ENCODE peak calls at places on chromosomes 6 and 20, in four cellular contexts. H is activated CD8-positive, alpha-beta T cell treated with anti-CD3 and anti-CD28 coated beads for 36 hours; G is heart right ventricle; C is neural crest cell. J is an unnamed sample.

GRCh38 chr20:20664795-20665194 is 47.6 kb downstream of the RALGAPA2 start:
- DNase-seq in G (peak), H (peak), C (no peak), J (peak)

GRCh38 chr6:7052441-7052936 is 55.3 kb upstream of the RREB1 start:
- DNase-seq in G (peak), H (peak), C (peak), J (no peak)

GRCh38 chr6:161054876-161055275 is 63.3 kb downstream of the MAP3K4 start:
- DNase-seq in H (no peak), G (no peak), C (no peak), J (no peak)

GRCh38 chr20:50694379-50695143 is 3.2 kb upstream of the RIPOR3 start:
- DNase-seq in G (no peak), H (no peak), C (no peak), J (no peak)

GRCh38 chr6:122400121-122400450 is 634 bp downstream of the HSF2 start:
- DNase-seq in C (peak), G (peak), H (peak), J (no peak)

GRCh38 chr6:34301408-34301807 is 52.6 kb upstream of the SMIM29 start:
- DNase-seq in G (peak), H (no peak), C (no peak), J (peak)

GRCh38 chr6:105431226-105431625 is 28.3 kb upstream of the PREP start:
- DNase-seq in G (peak), C (peak), H (no peak), J (no peak)

GRCh38 chr20:4076671-4077070 is 61.3 kb upstream of the RNF24 start:
- DNase-seq in C (no peak), H (no peak), G (no peak), J (peak)

GRCh38 chr6:17968081-17968518 is 19.3 kb downstream of the KIF13A start:
- DNase-seq in H (no peak), G (no peak), C (no peak), J (no peak)

GRCh38 chr6:139449611-139450000 is 75.2 kb upstream of the CITED2 start:
- DNase-seq in H (no peak), G (no peak), C (no peak), J (no peak)

GRCh38 chr6:134035823-134036296 is 16.6 kb downstream of the SLC2A12 start:
- DNase-seq in C (no peak), H (peak), G (no peak), J (peak)

GRCh38 chr6:16391451-16391912 is 153.1 kb downstream of the GMPR start:
- DNase-seq in C (no peak), G (no peak), H (no peak), J (no peak)

GRCh38 chr6:85452441-85452881 is 2.6 kb downstream of the NT5E start:
- DNase-seq in H (no peak), C (no peak), G (no peak), J (no peak)

GRCh38 chr20:32062776-32063170 is 10.7 kb downstream of the HCK start:
- DNase-seq in H (peak), C (no peak), G (peak), J (no peak)

GRCh38 chr20:38270869-38271608 is 10.5 kb upstream of the KIAA1755 start:
- DNase-seq in G (peak), H (no peak), C (no peak), J (peak)

GRCh38 chr6:38673397-38674165 is 29.4 kb downstream of the GLO1 start:
- DNase-seq in H (peak), C (no peak), G (no peak), J (no peak)

GRCh38 chr6:56021943-56022342 is 146.6 kb upstream of the BMP5 start:
- DNase-seq in C (no peak), G (no peak), H (no peak), J (no peak)

GRCh38 chr6:141988954-141989705 is 143.6 kb upstream of the GJE1 start:
- DNase-seq in C (peak), G (no peak), H (peak), J (peak)

GRCh38 chr6:119319694-119320093 is 29.9 kb downstream of the MAN1A1 start:
- DNase-seq in H (no peak), C (no peak), G (no peak), J (no peak)

GRCh38 chr20:41482647-41483552 is 116.3 kb upstream of the EMILIN3 start:
- DNase-seq in H (no peak), C (no peak), G (no peak), J (peak)

GRCh38 chr20:20548527-20549266 is 163.7 kb downstream of the RALGAPA2 start:
- DNase-seq in H (no peak), G (no peak), C (no peak), J (no peak)

GRCh38 chr6:112227411-112227810 is 27.0 kb downstream of the LAMA4 start:
- DNase-seq in G (no peak), C (no peak), H (no peak), J (no peak)

GRCh38 chr6:35343092-35343834 is 905 bp downstream of the PPARD start:
- DNase-seq in G (peak), H (peak), C (no peak), J (no peak)

GRCh38 chr6:36616888-36617521 is 22.8 kb downstream of the SRSF3 start:
- DNase-seq in C (no peak), H (no peak), G (no peak), J (no peak)

GRCh38 chr20:21103582-21104465 is 2.3 kb downstream of the LINC00237 start:
- DNase-seq in C (no peak), H (peak), G (no peak), J (no peak)

GRCh38 chr6:121791396-121792315 is 356.2 kb downstream of the GJA1 start:
- DNase-seq in G (no peak), C (no peak), H (no peak), J (peak)

GRCh38 chr6:170523256-170524187 is 29.6 kb downstream of the PSMB1 start:
- DNase-seq in G (peak), C (no peak), H (peak), J (no peak)

GRCh38 chr20:50408526-50409364 is 101.4 kb upstream of the PTPN1 start:
- DNase-seq in G (no peak), C (no peak), H (no peak), J (no peak)

GRCh38 chr6:170298688-170299087 is 7.8 kb upstream of the DLL1 start:
- DNase-seq in C (no peak), H (peak), G (no peak), J (no peak)

GRCh38 chr20:58228103-58228483 is 360 bp downstream of the ANKRD60 start:
- DNase-seq in C (no peak), H (no peak), G (no peak), J (no peak)

GRCh38 chr20:58227391-58228102 is 906 bp downstream of the ANKRD60 start:
- DNase-seq in H (no peak), G (no peak), C (no peak), J (no peak)

GRCh38 chr20:58229198-58229802 is 847 bp upstream of the ANKRD60 start:
- DNase-seq in G (no peak), H (no peak), C (no peak), J (no peak)

GRCh38 chr20:58225490-58226200 is 2.8 kb downstream of the ANKRD60 start:
- DNase-seq in G (no peak), H (no peak), C (no peak), J (no peak)

GRCh38 chr20:58228484-58229197 is at the start of gene ANKRD60:
- DNase-seq in G (no peak), C (no peak), H (peak), J (no peak)
- TF ChIP-seq CTCF in G (no peak), C (no peak), H (no peak), J (no peak)

GRCh38 chr20:48163521-48163920 is 378.2 kb upstream of the SULF2 start:
- DNase-seq in C (no peak), G (no peak), H (no peak), J (no peak)
- TF ChIP-seq CTCF in C (no peak), G (no peak), H (no peak), J (no peak)

DNA sequence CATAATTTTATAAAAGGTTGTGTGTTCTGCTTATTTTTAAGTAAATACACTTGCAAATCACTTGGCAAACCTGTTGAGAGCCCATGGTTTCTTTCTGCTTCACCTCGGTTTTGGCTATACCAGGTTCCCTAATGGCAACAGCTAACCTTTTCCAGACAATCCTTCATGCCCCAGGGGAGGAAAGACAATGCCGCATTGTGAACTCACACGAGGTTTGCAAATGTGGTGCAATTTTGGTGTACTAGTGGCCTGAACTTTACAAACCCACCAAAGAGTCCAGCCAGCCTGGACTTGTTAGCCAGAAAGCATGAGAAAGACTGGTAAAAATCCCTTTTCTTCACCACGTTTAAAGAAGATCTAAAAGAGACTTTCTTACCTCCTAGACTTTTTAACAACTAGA is 84.8 kb upstream of the SOX4 start:
- DNase-seq in G (no peak), H (no peak), C (no peak), J (no peak)
- TF ChIP-seq CTCF in G (no peak), H (no peak), C (no peak), J (no peak)

DNA sequence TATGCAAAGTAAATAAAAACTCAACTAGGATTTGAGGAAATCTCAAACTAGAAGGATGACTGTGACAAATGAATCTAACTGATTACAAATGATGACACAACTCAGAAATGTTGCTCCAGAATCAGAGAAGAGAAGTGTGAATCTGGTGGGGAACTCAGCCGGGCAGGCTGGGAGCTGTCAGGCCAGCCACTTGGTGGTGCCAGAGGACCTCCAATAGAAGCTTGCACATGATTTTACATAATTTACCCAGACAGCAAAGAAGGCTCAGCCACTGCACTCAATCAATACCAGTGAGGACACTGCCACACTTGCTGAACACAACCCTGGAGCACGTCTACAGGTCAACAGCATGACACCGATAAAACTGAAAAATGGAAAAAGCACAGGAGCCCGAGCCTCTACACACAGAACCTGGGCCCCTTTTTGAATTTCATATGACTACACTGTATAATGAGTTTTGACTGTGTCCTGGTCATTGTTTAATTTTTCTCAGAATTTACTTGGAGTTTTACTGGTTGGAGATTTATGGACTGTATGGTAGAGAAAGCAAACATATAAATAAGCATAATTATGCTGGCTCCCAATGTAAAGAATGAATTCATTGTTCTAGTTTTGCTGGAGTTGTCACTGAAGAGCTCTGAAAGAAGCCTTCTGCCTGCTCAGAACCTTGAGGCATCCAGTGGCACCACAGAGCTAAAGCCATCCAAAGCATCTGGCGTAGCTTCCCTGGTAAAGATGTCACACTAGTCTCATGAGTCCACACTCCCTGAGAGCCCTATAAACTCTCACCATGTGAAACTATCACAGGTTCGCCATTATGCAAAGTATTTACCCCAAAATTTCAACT is 296.5 kb downstream of the THBS2 start:
- DNase-seq in C (peak), H (peak), G (peak), J (peak)
- TF ChIP-seq CTCF in C (peak), H (peak), G (peak), J (peak)

DNA sequence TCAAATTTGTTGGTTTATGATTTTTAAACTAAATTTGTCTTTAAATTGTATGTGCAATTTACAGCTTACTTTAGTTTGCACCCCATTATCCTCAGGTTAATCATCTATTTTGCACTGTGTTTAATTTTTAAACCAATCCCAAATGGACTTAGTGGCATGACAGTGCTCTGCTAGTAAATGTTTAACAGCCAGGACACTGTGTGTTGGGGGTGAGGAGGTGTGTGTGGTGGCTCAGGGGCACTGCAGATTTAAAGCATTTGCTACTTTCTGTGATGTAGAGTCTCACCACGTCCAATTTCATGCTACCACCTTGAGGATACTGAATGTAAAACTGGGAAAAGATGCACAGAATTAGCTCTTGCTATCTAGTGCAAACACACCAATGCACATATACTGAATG is 225.7 kb downstream of the HAO1 start:
- DNase-seq in G (no peak), C (no peak), H (no peak), J (no peak)
- TF ChIP-seq CTCF in G (no peak), C (no peak), H (no peak), J (no peak)